ENCODE peak calls at places on chromosomes 12 and 14, in four cellular contexts. One of them, this sample, is unnamed.

GRCh38 chr12:115155665-115156645 is 472.0 kb upstream of the TBX3 start:
- DNase-seq in HepG2: no peak
- DNase-seq in HEK293T: no peak
- DNase-seq in GM12878: no peak
- DNase-seq in this sample: no peak

GRCh38 chr12:109595321-109595902 is 21.8 kb downstream of the MVK start:
- DNase-seq in HepG2: no peak
- DNase-seq in HEK293T: no peak
- DNase-seq in GM12878: no peak
- DNase-seq in this sample: no peak

GRCh38 chr12:77213316-77213715 is 147.9 kb upstream of the E2F7 start:
- DNase-seq in HepG2: no peak
- DNase-seq in GM12878: no peak
- DNase-seq in HEK293T: no peak
- DNase-seq in this sample: no peak

GRCh38 chr14:105867961-105868599 is 341.7 kb downstream of the TMEM121 start:
- DNase-seq in HepG2: no peak
- DNase-seq in HEK293T: no peak
- DNase-seq in GM12878: no peak
- DNase-seq in this sample: no peak

GRCh38 chr12:114371250-114371649 is 34.7 kb downstream of the TBX5 start:
- DNase-seq in HepG2: no peak
- DNase-seq in HEK293T: no peak
- DNase-seq in GM12878: no peak
- DNase-seq in this sample: no peak

GRCh38 chr12:121538699-121539061 is 42.1 kb downstream of the KDM2B start:
- DNase-seq in HepG2: peak
- DNase-seq in HEK293T: peak
- DNase-seq in GM12878: no peak
- DNase-seq in this sample: no peak

GRCh38 chr12:4246116-4246515 is 27.4 kb upstream of the CCND2 start:
- DNase-seq in HEK293T: no peak
- DNase-seq in HepG2: no peak
- DNase-seq in GM12878: no peak
- DNase-seq in this sample: no peak

GRCh38 chr14:93333631-93334095 is 827 bp upstream of the BTBD7 start:
- DNase-seq in HEK293T: no peak
- DNase-seq in HepG2: no peak
- DNase-seq in GM12878: no peak
- DNase-seq in this sample: no peak

GRCh38 chr14:39102265-39102968 is 618 bp downstream of the SEC23A start:
- DNase-seq in HepG2: peak
- DNase-seq in GM12878: no peak
- DNase-seq in HEK293T: peak
- DNase-seq in this sample: peak

GRCh38 chr14:76918176-76918750 is 92.1 kb downstream of the LRRC74A start:
- DNase-seq in GM12878: no peak
- DNase-seq in HepG2: no peak
- DNase-seq in HEK293T: no peak
- DNase-seq in this sample: no peak

GRCh38 chr12:42790761-42791151 is 201.2 kb upstream of the PRICKLE1 start:
- DNase-seq in HepG2: no peak
- DNase-seq in GM12878: no peak
- DNase-seq in HEK293T: no peak
- DNase-seq in this sample: peak

GRCh38 chr14:104749958-104750529 is 2.9 kb upstream of the SIVA1 start:
- DNase-seq in GM12878: no peak
- DNase-seq in HepG2: no peak
- DNase-seq in HEK293T: no peak
- DNase-seq in this sample: no peak

GRCh38 chr12:22535478-22535877 is 8.9 kb downstream of the C2CD5 start:
- DNase-seq in GM12878: no peak
- DNase-seq in HepG2: no peak
- DNase-seq in HEK293T: no peak
- DNase-seq in this sample: no peak

GRCh38 chr12:115752913-115753726 is 524.4 kb downstream of the MED13L start:
- DNase-seq in HEK293T: peak
- DNase-seq in HepG2: peak
- DNase-seq in GM12878: peak
- DNase-seq in this sample: peak

GRCh38 chr12:107236824-107237467 is 143.6 kb upstream of the CRY1 start:
- DNase-seq in HEK293T: no peak
- DNase-seq in GM12878: no peak
- DNase-seq in HepG2: no peak
- DNase-seq in this sample: no peak

GRCh38 chr12:108605000-108605689 is 7.3 kb upstream of the TMEM119 start:
- DNase-seq in GM12878: no peak
- DNase-seq in HEK293T: no peak
- DNase-seq in HepG2: peak
- DNase-seq in this sample: no peak

GRCh38 chr12:78759387-78759786 is 105.2 kb upstream of the SYT1 start:
- DNase-seq in HepG2: peak
- DNase-seq in HEK293T: no peak
- DNase-seq in GM12878: no peak
- DNase-seq in this sample: no peak

GRCh38 chr14:64857979-64858740 is 21.5 kb downstream of the SPTB start:
- DNase-seq in HEK293T: no peak
- DNase-seq in GM12878: no peak
- DNase-seq in HepG2: no peak
- DNase-seq in this sample: no peak

GRCh38 chr14:73463411-73463810 is 5.1 kb upstream of the NUMB start:
- DNase-seq in HEK293T: no peak
- DNase-seq in GM12878: no peak
- DNase-seq in HepG2: peak
- DNase-seq in this sample: no peak

GRCh38 chr12:578743-579449 is 84.3 kb downstream of the NINJ2 start:
- DNase-seq in GM12878: no peak
- DNase-seq in HepG2: no peak
- DNase-seq in HEK293T: no peak
- DNase-seq in this sample: no peak

GRCh38 chr12:49667319-49668090 is 39.7 kb downstream of the FMNL3 start:
- DNase-seq in GM12878: no peak
- DNase-seq in HepG2: no peak
- DNase-seq in HEK293T: no peak
- DNase-seq in this sample: no peak

GRCh38 chr12:131223791-131224567 is 270.3 kb downstream of the ADGRD1 start:
- DNase-seq in HEK293T: peak
- DNase-seq in HepG2: no peak
- DNase-seq in GM12878: no peak
- DNase-seq in this sample: no peak

GRCh38 chr12:10084733-10085132 is 14.1 kb downstream of the CLEC1A start:
- DNase-seq in HepG2: no peak
- DNase-seq in GM12878: no peak
- DNase-seq in HEK293T: no peak
- DNase-seq in this sample: no peak

GRCh38 chr12:13976028-13976584 is 5.3 kb downstream of the GRIN2B start:
- DNase-seq in HepG2: no peak
- DNase-seq in HEK293T: no peak
- DNase-seq in GM12878: no peak
- DNase-seq in this sample: no peak

GRCh38 chr14:93544212-93544611 is 113.5 kb downstream of the UNC79 start:
- DNase-seq in HepG2: no peak
- DNase-seq in HEK293T: no peak
- DNase-seq in GM12878: no peak
- DNase-seq in this sample: no peak

GRCh38 chr12:49345048-49345839 is 1.4 kb upstream of the DNAJC22 start:
- DNase-seq in GM12878: no peak
- DNase-seq in HepG2: no peak
- DNase-seq in HEK293T: no peak
- DNase-seq in this sample: no peak

GRCh38 chr12:38159092-38159551 is 157.5 kb upstream of the ALG10B start:
- DNase-seq in HepG2: no peak
- DNase-seq in HEK293T: no peak
- DNase-seq in GM12878: no peak
- DNase-seq in this sample: no peak

GRCh38 chr14:56512521-56512920 is 67.1 kb upstream of the TMEM260 start:
- DNase-seq in HepG2: no peak
- DNase-seq in GM12878: no peak
- DNase-seq in HEK293T: no peak
- DNase-seq in this sample: no peak

GRCh38 chr14:37061697-37062096 is 110.7 kb downstream of the SLC25A21 start:
- DNase-seq in HEK293T: no peak
- DNase-seq in HepG2: no peak
- DNase-seq in GM12878: no peak
- DNase-seq in this sample: no peak

GRCh38 chr14:37057776-37058175 is 114.6 kb downstream of the SLC25A21 start:
- DNase-seq in HEK293T: no peak
- DNase-seq in HepG2: no peak
- DNase-seq in GM12878: no peak
- DNase-seq in this sample: no peak

GRCh38 chr14:37063467-37064240 is 108.8 kb downstream of the SLC25A21 start:
- DNase-seq in HEK293T: no peak
- DNase-seq in GM12878: no peak
- DNase-seq in HepG2: no peak
- DNase-seq in this sample: no peak

GRCh38 chr14:37062191-37062803 is 110.1 kb downstream of the SLC25A21 start:
- DNase-seq in GM12878: no peak
- DNase-seq in HepG2: no peak
- DNase-seq in HEK293T: no peak
- DNase-seq in this sample: no peak

DNA sequence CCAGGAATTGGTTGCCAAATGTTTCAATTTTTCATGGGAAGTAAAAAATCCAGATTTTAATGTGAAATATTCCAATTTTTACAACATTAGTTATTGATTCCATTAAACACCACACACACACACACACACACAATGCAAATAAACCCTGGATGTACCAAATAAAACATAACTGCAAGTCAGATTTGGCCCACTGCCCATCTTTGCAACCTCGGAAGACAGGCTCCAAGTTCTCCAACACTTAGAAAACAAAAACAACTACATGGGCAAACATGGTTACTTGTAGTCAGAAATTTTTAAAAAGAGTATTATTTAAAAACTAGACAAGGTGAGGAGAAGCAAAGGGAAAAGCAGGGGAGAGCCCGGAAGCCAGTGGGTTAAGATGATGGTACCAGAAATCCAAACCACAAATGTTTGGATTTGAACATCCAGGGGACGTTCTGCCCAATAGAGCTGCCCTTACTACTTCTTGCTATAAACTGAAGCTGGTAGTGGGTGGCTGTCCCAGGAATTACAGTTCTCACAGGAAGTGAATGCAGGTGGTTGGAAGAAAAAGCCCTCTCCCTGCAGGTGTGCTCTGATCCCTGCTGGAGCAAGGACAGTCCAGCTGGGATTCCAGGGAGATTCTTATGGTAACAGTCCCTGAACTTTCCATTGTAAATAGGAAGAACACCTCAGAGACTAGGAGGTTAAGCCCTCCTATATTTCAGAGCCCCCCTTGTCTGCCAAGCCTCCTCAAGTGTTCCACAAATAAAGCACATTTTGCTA is 111.7 kb downstream of the SLC25A21 start:
- DNase-seq in GM12878: no peak
- DNase-seq in HepG2: no peak
- DNase-seq in HEK293T: no peak
- DNase-seq in this sample: no peak
- TF ChIP-seq TARDBP in GM12878: no peak
- TF ChIP-seq TARDBP in HepG2: no peak
- TF ChIP-seq TARDBP in HEK293T: no peak
- TF ChIP-seq TARDBP in this sample: no peak

GRCh38 chr14:34387974-34388533 is 74.0 kb downstream of the SPTSSA start:
- DNase-seq in HepG2: no peak
- DNase-seq in GM12878: no peak
- DNase-seq in HEK293T: no peak
- DNase-seq in this sample: no peak
- TF ChIP-seq TARDBP in HepG2: no peak
- TF ChIP-seq TARDBP in GM12878: no peak
- TF ChIP-seq TARDBP in HEK293T: no peak
- TF ChIP-seq TARDBP in this sample: no peak

GRCh38 chr14:87046960-87047359 is 946.0 kb downstream of the GALC start:
- DNase-seq in HepG2: no peak
- DNase-seq in GM12878: no peak
- DNase-seq in HEK293T: no peak
- DNase-seq in this sample: no peak

GRCh38 chr14:87049886-87050820 is 942.8 kb downstream of the GALC start:
- DNase-seq in HepG2: peak
- DNase-seq in HEK293T: peak
- DNase-seq in GM12878: no peak
- DNase-seq in this sample: no peak

GRCh38 chr14:87055007-87055406 is 938.0 kb downstream of the GALC start:
- DNase-seq in GM12878: no peak
- DNase-seq in HEK293T: no peak
- DNase-seq in HepG2: no peak
- DNase-seq in this sample: no peak

GRCh38 chr14:87052646-87053225 is 940.2 kb downstream of the GALC start:
- DNase-seq in HepG2: no peak
- DNase-seq in HEK293T: no peak
- DNase-seq in GM12878: no peak
- DNase-seq in this sample: no peak
- TF ChIP-seq TARDBP in HepG2: no peak
- TF ChIP-seq TARDBP in HEK293T: no peak
- TF ChIP-seq TARDBP in GM12878: no peak
- TF ChIP-seq TARDBP in this sample: no peak

GRCh38 chr12:75634244-75635222 is 123.1 kb upstream of the KRR1 start:
- DNase-seq in HEK293T: no peak
- DNase-seq in HepG2: no peak
- DNase-seq in GM12878: no peak
- DNase-seq in this sample: no peak

GRCh38 chr12:75632452-75632851 is 121.0 kb upstream of the KRR1 start:
- DNase-seq in HepG2: no peak
- DNase-seq in HEK293T: no peak
- DNase-seq in GM12878: no peak
- DNase-seq in this sample: no peak

GRCh38 chr12:75633789-75634188 is 122.4 kb upstream of the KRR1 start:
- DNase-seq in GM12878: no peak
- DNase-seq in HEK293T: no peak
- DNase-seq in HepG2: no peak
- DNase-seq in this sample: no peak

GRCh38 chr12:75630091-75630490 is 118.7 kb upstream of the KRR1 start:
- DNase-seq in HepG2: no peak
- DNase-seq in HEK293T: no peak
- DNase-seq in GM12878: no peak
- DNase-seq in this sample: no peak

GRCh38 chr12:75631809-75632208 is 120.4 kb upstream of the KRR1 start:
- DNase-seq in GM12878: no peak
- DNase-seq in HEK293T: no peak
- DNase-seq in HepG2: no peak
- DNase-seq in this sample: no peak
- TF ChIP-seq TARDBP in GM12878: no peak
- TF ChIP-seq TARDBP in HEK293T: no peak
- TF ChIP-seq TARDBP in HepG2: no peak
- TF ChIP-seq TARDBP in this sample: no peak

GRCh38 chr12:93943766-93944165 is 204.6 kb upstream of the PLXNC1 start:
- DNase-seq in HEK293T: no peak
- DNase-seq in GM12878: no peak
- DNase-seq in HepG2: no peak
- DNase-seq in this sample: peak
- TF ChIP-seq TARDBP in HEK293T: no peak
- TF ChIP-seq TARDBP in GM12878: no peak
- TF ChIP-seq TARDBP in HepG2: no peak
- TF ChIP-seq TARDBP in this sample: no peak

GRCh38 chr12:110936367-110937103 is 16.2 kb upstream of the MYL2 start:
- DNase-seq in GM12878: no peak
- DNase-seq in HepG2: no peak
- DNase-seq in HEK293T: no peak
- DNase-seq in this sample: no peak
- TF ChIP-seq TARDBP in GM12878: no peak
- TF ChIP-seq TARDBP in HepG2: no peak
- TF ChIP-seq TARDBP in HEK293T: no peak
- TF ChIP-seq TARDBP in this sample: no peak

GRCh38 chr12:62581288-62582064 is 114.8 kb downstream of the MON2 start:
- DNase-seq in HEK293T: peak
- DNase-seq in GM12878: no peak
- DNase-seq in HepG2: peak
- DNase-seq in this sample: peak
- TF ChIP-seq TARDBP in HEK293T: no peak
- TF ChIP-seq TARDBP in GM12878: no peak
- TF ChIP-seq TARDBP in HepG2: no peak
- TF ChIP-seq TARDBP in this sample: no peak